ENCODE peak calls at places on chromosomes 16 and 17, in seven cellular contexts. O is stomach, J is K562, S is prostate gland, N is suprapubic skin, V is SK-N-SH, G is sigmoid colon. B is an unnamed sample.

GRCh38 chr17:3594976-3595375 is 14.2 kb downstream of the TRPV1 start:
- DNase-seq in O (no peak), J (no peak), S (no peak), N (no peak), V (no peak), G (no peak), B (no peak)

GRCh38 chr17:79045830-79046500 is 22.0 kb downstream of the C1QTNF1 start:
- DNase-seq in O (peak; percentile 82), J (peak; percentile 76), S (peak; percentile 68), N (no peak), V (peak; percentile 93), G (peak; percentile 90), B (peak; percentile 77)

GRCh38 chr17:60087882-60088669 is 9.4 kb upstream of the HEATR6 start:
- DNase-seq in O (peak; percentile 42), J (peak; percentile 41), S (no peak), N (no peak), V (no peak), G (no peak), B (no peak)

GRCh38 chr17:77819497-77819896 is 139.0 kb upstream of the TNRC6C start:
- DNase-seq in O (no peak), J (no peak), S (no peak), N (no peak), V (no peak), G (no peak), B (no peak)

GRCh38 chr17:76237859-76238313 is 2.4 kb downstream of the RNF157 start:
- DNase-seq in O (no peak), J (no peak), S (no peak), N (no peak), V (no peak), G (peak; percentile 8), B (no peak)

GRCh38 chr17:12744298-12744697 is 45.0 kb upstream of the ARHGAP44 start:
- DNase-seq in O (no peak), J (no peak), S (no peak), N (no peak), V (no peak), G (no peak), B (no peak)

GRCh38 chr17:79220715-79221291 is 146.2 kb downstream of the ENGASE start:
- DNase-seq in O (no peak), J (peak; percentile 48), S (no peak), N (no peak), V (no peak), G (no peak), B (no peak)

GRCh38 chr16:4762205-4762604 is 4.8 kb downstream of the ZNF500 start:
- DNase-seq in O (no peak), J (no peak), S (no peak), N (no peak), V (no peak), G (no peak), B (no peak)

GRCh38 chr17:30225112-30225511 is 10.4 kb downstream of the SLC6A4 start:
- DNase-seq in O (no peak), J (no peak), S (no peak), N (no peak), V (no peak), G (no peak), B (no peak)

GRCh38 chr17:352421-353212 is at the start of gene RPH3AL:
- DNase-seq in O (peak; percentile 88), J (no peak), S (peak; percentile 73), N (no peak), V (no peak), G (no peak), B (peak; percentile 30)

GRCh38 chr17:354651-355556 is 2.3 kb upstream of the RPH3AL start:
- DNase-seq in O (no peak), J (no peak), S (no peak), N (no peak), V (no peak), G (no peak), B (no peak)

GRCh38 chr17:351875-352420 is 659 bp downstream of the RPH3AL start:
- DNase-seq in O (no peak), J (no peak), S (no peak), N (no peak), V (no peak), G (no peak), B (no peak)

GRCh38 chr17:353213-353837 is 718 bp upstream of the RPH3AL start:
- DNase-seq in O (no peak), J (no peak), S (no peak), N (no peak), V (no peak), G (no peak), B (no peak)

GRCh38 chr17:353838-354234 is 1.2 kb upstream of the RPH3AL start:
- DNase-seq in O (no peak), J (no peak), S (no peak), N (no peak), V (no peak), G (no peak), B (no peak)
- H3K4me1 ChIP-seq in O (peaks cover 70% of the 10 kb centered on the region), J (no peaks in the 10 kb centered on the region), S (peaks cover 3% of the 10 kb centered on the region), N (peaks cover 57% of the 10 kb centered on the region), V (peaks cover 25% of the 10 kb centered on the region), G (no peaks in the 10 kb centered on the region), B (peaks cover 11% of the 10 kb centered on the region)

DNA sequence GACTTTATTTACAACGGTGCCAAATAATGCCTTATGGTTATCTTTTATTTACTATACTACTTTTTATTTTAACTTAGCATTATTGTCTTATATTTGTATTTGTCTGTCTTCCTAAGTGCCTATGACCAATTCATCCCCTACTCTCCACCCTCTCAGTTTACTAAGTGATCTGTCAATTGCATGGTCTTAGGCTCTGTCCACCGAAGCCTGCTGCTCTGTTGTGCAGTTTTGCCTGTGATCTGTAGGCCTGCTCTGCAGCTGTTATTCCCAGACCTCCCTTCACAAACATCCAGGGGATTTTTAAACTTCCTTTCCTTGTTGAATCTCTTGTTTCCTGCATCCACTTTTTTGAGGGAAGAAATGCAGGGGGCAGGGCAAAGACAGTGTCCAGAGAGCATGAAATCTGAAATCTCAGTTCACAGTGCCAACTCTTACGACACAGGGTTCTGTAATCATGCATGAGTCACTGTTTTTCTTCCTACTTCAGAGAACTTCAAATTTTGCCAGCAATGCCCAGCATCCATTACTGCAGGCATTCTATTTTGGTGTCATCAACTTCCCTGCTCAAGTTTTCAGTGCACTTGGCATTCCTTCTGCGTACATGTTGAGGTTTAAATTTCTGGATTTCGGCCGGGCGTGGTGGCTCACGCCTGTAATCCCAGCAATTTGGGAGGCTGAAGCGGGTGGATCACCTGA is 11.4 kb downstream of the SLFN5 start:
- DNase-seq in O (peak; percentile 54), J (no peak), S (peak; percentile 89), N (no peak), V (no peak), G (peak; percentile 89), B (peak; percentile 60)
- TF ChIP-seq POLR2AphosphoS5 in O (peak; percentile 72), J (no peak), S (peak; percentile 95), N (peak; percentile 91), V (peak; percentile 28), G (peak; percentile 84), B (no peak)

GRCh38 chr16:73166394-73166971 is 118.6 kb upstream of the ZFHX3 start:
- DNase-seq in O (no peak), J (no peak), S (no peak), N (no peak), V (no peak), G (peak; percentile 66), B (no peak)
- H3K4me3 ChIP-seq in O (no peak overlapping the region), J (no peak overlapping the region), S (no peak overlapping the region), N (no peak overlapping the region), V (no peak overlapping the region), G (no peak overlapping the region), B (peak overlapping the region; percentile 50)

DNA sequence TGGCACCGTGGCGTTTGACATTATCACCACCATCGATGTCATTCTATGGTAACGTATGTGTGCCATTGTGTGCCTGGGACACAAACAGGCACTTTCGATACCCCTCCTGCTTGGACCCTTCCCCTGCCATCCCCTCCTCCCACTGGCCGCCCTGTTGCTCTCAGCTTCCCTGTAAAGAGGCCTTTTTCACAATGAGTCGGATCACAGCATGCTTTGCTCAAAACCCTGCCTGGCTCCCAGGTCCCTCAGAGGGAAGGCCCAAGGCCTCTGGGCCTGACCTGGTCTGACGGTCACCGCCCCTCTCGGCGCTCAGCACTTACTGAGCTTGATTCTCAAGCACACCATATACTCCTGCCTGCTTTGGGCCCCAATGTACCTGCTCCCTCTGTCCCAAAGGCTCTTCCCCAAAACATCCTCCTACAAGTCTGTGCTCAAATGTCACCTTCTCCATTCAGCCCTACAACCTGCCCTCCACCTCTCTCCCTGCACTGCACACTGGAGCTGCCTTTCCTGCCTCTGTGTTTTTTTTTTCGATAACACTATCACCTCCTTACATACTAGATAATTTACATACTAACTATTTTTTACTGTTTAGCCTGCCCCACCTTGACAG is 303.8 kb downstream of the SOX9 start:
- DNase-seq in O (no peak), J (no peak), S (no peak), N (no peak), V (no peak), G (no peak), B (no peak)
- H3K4me1 ChIP-seq in O (peaks cover 49% of the 10 kb centered on the region), J (no peaks in the 10 kb centered on the region), S (no peaks in the 10 kb centered on the region), N (peaks cover 26% of the 10 kb centered on the region), V (peaks cover 38% of the 10 kb centered on the region), G (no peaks in the 10 kb centered on the region), B (no peaks in the 10 kb centered on the region)

GRCh38 chr17:55311767-55312375 is 47.1 kb downstream of the HLF start:
- DNase-seq in O (no peak), J (no peak), S (no peak), N (no peak), V (no peak), G (no peak), B (no peak)
- TF ChIP-seq POLR2AphosphoS5 in O (no peak), J (no peak), S (no peak), N (no peak), V (no peak), G (no peak), B (no peak)

GRCh38 chr16:20308266-20308665 is 19.0 kb downstream of the GP2 start:
- DNase-seq in O (no peak), J (no peak), S (no peak), N (no peak), V (no peak), G (no peak), B (no peak)
- H3K4me3 ChIP-seq in O (no peak overlapping the region), J (no peak overlapping the region), S (no peak overlapping the region), N (no peak overlapping the region), V (no peak overlapping the region), G (no peak overlapping the region), B (no peak overlapping the region)

GRCh38 chr16:21159281-21159951 is 942 bp downstream of the LDAF1 start:
- DNase-seq in O (peak; percentile 67), J (peak; percentile 41), S (peak; percentile 76), N (peak; percentile 83), V (peak; percentile 28), G (peak; percentile 75), B (peak; percentile 55)

GRCh38 chr16:21162661-21163151 is 4.2 kb downstream of the LDAF1 start:
- DNase-seq in O (peak; percentile 47), J (no peak), S (peak; percentile 24), N (no peak), V (no peak), G (peak; percentile 77), B (no peak)

GRCh38 chr16:21163576-21163975 is 5.1 kb downstream of the LDAF1 start:
- DNase-seq in O (no peak), J (no peak), S (no peak), N (no peak), V (no peak), G (no peak), B (no peak)

GRCh38 chr16:21160276-21160675 is 1.8 kb downstream of the LDAF1 start:
- DNase-seq in O (no peak), J (no peak), S (no peak), N (no peak), V (no peak), G (no peak), B (no peak)

DNA sequence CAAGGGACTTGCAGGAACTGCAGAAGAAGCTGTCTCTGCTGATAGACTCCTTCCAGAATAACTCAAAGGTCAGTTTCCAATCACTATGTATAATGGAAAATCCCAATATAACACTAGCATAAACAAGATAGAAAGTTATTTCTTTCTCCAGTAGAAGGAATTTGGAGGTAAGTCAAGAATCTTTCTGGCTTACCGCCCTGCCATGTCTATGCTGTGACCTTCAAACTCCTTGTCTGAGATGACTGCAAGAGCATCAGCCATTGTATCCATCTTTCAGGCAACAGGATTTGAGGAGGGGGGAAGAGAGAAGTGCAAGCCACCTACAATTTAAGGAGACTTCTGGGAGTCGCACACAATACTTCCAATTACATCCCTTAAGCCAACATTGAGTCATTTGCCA is 2.7 kb downstream of the LDAF1 start:
- DNase-seq in O (no peak), J (no peak), S (no peak), N (no peak), V (no peak), G (no peak), B (no peak)
- H3K4me1 ChIP-seq in O (peaks cover 82% of the 10 kb centered on the region), J (peaks cover 10% of the 10 kb centered on the region), S (peaks cover 5% of the 10 kb centered on the region), N (peaks cover 59% of the 10 kb centered on the region), V (peaks cover 11% of the 10 kb centered on the region), G (no peaks in the 10 kb centered on the region), B (peaks cover 15% of the 10 kb centered on the region)